ENCODE peak calls at places on chromosomes 1 and 21, in six cellular contexts. One of them, this sample, is unnamed.

GRCh38 chr1:9838946-9839345 is 15.2 kb upstream of the CLSTN1 start:
- DNase-seq in astrocyte: no peak
- DNase-seq in Peyer's patch: no peak
- DNase-seq in heart right ventricle: no peak
- DNase-seq in astrocyte of the cerebellum: no peak
- DNase-seq in mucosa of descending colon: peak
- DNase-seq in this sample: no peak

GRCh38 chr1:88799433-88799832 is 91.9 kb downstream of the GTF2B start:
- DNase-seq in astrocyte: peak
- DNase-seq in Peyer's patch: no peak
- DNase-seq in heart right ventricle: no peak
- DNase-seq in astrocyte of the cerebellum: no peak
- DNase-seq in mucosa of descending colon: no peak
- DNase-seq in this sample: no peak

GRCh38 chr21:41091561-41091960 is 76.4 kb upstream of the BACE2 start:
- DNase-seq in astrocyte: no peak
- DNase-seq in Peyer's patch: no peak
- DNase-seq in heart right ventricle: no peak
- DNase-seq in astrocyte of the cerebellum: no peak
- DNase-seq in mucosa of descending colon: no peak
- DNase-seq in this sample: no peak

GRCh38 chr1:100438789-100439188 is 86.5 kb downstream of the CDC14A start:
- DNase-seq in astrocyte: no peak
- DNase-seq in Peyer's patch: no peak
- DNase-seq in heart right ventricle: no peak
- DNase-seq in astrocyte of the cerebellum: no peak
- DNase-seq in mucosa of descending colon: no peak
- DNase-seq in this sample: no peak

GRCh38 chr1:17235135-17235880 is 13.6 kb upstream of the PADI3 start:
- DNase-seq in astrocyte: no peak
- DNase-seq in Peyer's patch: no peak
- DNase-seq in heart right ventricle: no peak
- DNase-seq in astrocyte of the cerebellum: no peak
- DNase-seq in mucosa of descending colon: peak
- DNase-seq in this sample: no peak

GRCh38 chr1:167121375-167122120 is 27.7 kb downstream of the STYXL2 start:
- DNase-seq in astrocyte: peak
- DNase-seq in Peyer's patch: no peak
- DNase-seq in heart right ventricle: no peak
- DNase-seq in astrocyte of the cerebellum: no peak
- DNase-seq in mucosa of descending colon: peak
- DNase-seq in this sample: no peak

GRCh38 chr1:104195395-104195794 is 445.7 kb downstream of the AMY1C start:
- DNase-seq in astrocyte: no peak
- DNase-seq in Peyer's patch: no peak
- DNase-seq in heart right ventricle: no peak
- DNase-seq in astrocyte of the cerebellum: no peak
- DNase-seq in mucosa of descending colon: no peak
- DNase-seq in this sample: no peak

GRCh38 chr1:59137968-59138367 is 158.9 kb upstream of the FGGY start:
- DNase-seq in astrocyte: no peak
- DNase-seq in Peyer's patch: no peak
- DNase-seq in heart right ventricle: no peak
- DNase-seq in astrocyte of the cerebellum: no peak
- DNase-seq in mucosa of descending colon: no peak
- DNase-seq in this sample: no peak

GRCh38 chr1:210123924-210124589 is 108.5 kb upstream of the SERTAD4 start:
- DNase-seq in astrocyte: peak
- DNase-seq in Peyer's patch: no peak
- DNase-seq in heart right ventricle: no peak
- DNase-seq in astrocyte of the cerebellum: peak
- DNase-seq in mucosa of descending colon: no peak
- DNase-seq in this sample: peak

GRCh38 chr1:117674521-117675400 is 68.9 kb downstream of the TENT5C start:
- DNase-seq in astrocyte: peak
- DNase-seq in Peyer's patch: peak
- DNase-seq in heart right ventricle: no peak
- DNase-seq in astrocyte of the cerebellum: no peak
- DNase-seq in mucosa of descending colon: peak
- DNase-seq in this sample: no peak

GRCh38 chr1:117675907-117676430 is 70.1 kb downstream of the TENT5C start:
- DNase-seq in astrocyte: no peak
- DNase-seq in Peyer's patch: no peak
- DNase-seq in heart right ventricle: no peak
- DNase-seq in astrocyte of the cerebellum: no peak
- DNase-seq in mucosa of descending colon: no peak
- DNase-seq in this sample: no peak

GRCh38 chr1:117679299-117679698 is 73.5 kb downstream of the TENT5C start:
- DNase-seq in astrocyte: no peak
- DNase-seq in Peyer's patch: no peak
- DNase-seq in heart right ventricle: no peak
- DNase-seq in astrocyte of the cerebellum: no peak
- DNase-seq in mucosa of descending colon: no peak
- DNase-seq in this sample: no peak

GRCh38 chr1:117678246-117678977 is 72.6 kb downstream of the TENT5C start:
- DNase-seq in astrocyte: no peak
- DNase-seq in Peyer's patch: no peak
- DNase-seq in heart right ventricle: no peak
- DNase-seq in astrocyte of the cerebellum: no peak
- DNase-seq in mucosa of descending colon: peak
- DNase-seq in this sample: peak

DNA sequence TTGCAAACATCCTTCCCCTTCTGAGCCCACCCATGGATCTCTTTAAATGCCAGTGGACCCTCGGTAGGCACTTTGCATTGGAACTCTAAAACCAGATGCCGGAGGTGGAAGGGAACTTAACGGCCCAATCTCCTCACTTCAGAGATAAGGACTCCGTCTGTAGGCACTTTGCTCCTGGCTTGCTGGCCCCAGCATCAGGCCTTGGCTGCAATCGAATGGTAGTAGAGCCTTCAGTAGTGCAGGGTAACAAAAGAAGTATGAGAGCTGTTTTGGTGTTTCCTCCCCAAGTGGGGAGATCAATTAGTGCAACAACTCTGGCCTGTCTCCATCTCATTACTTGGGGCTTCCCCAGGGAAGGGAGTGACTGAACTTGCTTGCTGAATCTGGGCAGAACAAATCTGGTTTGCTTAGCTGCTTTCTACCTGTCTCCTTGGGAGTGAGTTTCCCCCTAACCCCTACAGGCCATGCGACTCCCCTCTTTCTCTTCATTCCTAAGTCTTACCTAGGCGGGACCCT is 70.8 kb downstream of the TENT5C start:
- DNase-seq in astrocyte: no peak
- DNase-seq in Peyer's patch: no peak
- DNase-seq in heart right ventricle: no peak
- DNase-seq in astrocyte of the cerebellum: no peak
- DNase-seq in mucosa of descending colon: no peak
- DNase-seq in this sample: no peak
- H3K4me3 ChIP-seq in astrocyte: no peak
- H3K4me3 ChIP-seq in Peyer's patch: no peak
- H3K4me3 ChIP-seq in heart right ventricle: no peak
- H3K4me3 ChIP-seq in astrocyte of the cerebellum: no peak
- H3K4me3 ChIP-seq in mucosa of descending colon: no peak
- H3K4me3 ChIP-seq in this sample: no peak

GRCh38 chr1:3909615-3910014 is 9.5 kb upstream of the C1orf174 start:
- DNase-seq in astrocyte: no peak
- DNase-seq in Peyer's patch: no peak
- DNase-seq in heart right ventricle: no peak
- DNase-seq in astrocyte of the cerebellum: no peak
- DNase-seq in mucosa of descending colon: no peak
- DNase-seq in this sample: no peak

GRCh38 chr1:3910049-3910731 is 10.1 kb upstream of the C1orf174 start:
- DNase-seq in astrocyte: no peak
- DNase-seq in Peyer's patch: peak
- DNase-seq in heart right ventricle: no peak
- DNase-seq in astrocyte of the cerebellum: no peak
- DNase-seq in mucosa of descending colon: no peak
- DNase-seq in this sample: no peak

GRCh38 chr1:3911981-3912808 is 12.1 kb upstream of the C1orf174 start:
- DNase-seq in astrocyte: no peak
- DNase-seq in Peyer's patch: no peak
- DNase-seq in heart right ventricle: no peak
- DNase-seq in astrocyte of the cerebellum: no peak
- DNase-seq in mucosa of descending colon: no peak
- DNase-seq in this sample: no peak

GRCh38 chr1:3911521-3911845 is 11.4 kb upstream of the C1orf174 start:
- DNase-seq in astrocyte: no peak
- DNase-seq in Peyer's patch: no peak
- DNase-seq in heart right ventricle: no peak
- DNase-seq in astrocyte of the cerebellum: no peak
- DNase-seq in mucosa of descending colon: no peak
- DNase-seq in this sample: no peak

GRCh38 chr1:3910769-3911520 is 10.9 kb upstream of the C1orf174 start:
- DNase-seq in astrocyte: no peak
- DNase-seq in Peyer's patch: peak
- DNase-seq in heart right ventricle: peak
- DNase-seq in astrocyte of the cerebellum: no peak
- DNase-seq in mucosa of descending colon: peak
- DNase-seq in this sample: peak
- TF ChIP-seq CTCF in astrocyte: peak
- TF ChIP-seq CTCF in Peyer's patch: peak
- TF ChIP-seq CTCF in heart right ventricle: peak
- TF ChIP-seq CTCF in astrocyte of the cerebellum: peak
- TF ChIP-seq CTCF in mucosa of descending colon: peak
- TF ChIP-seq CTCF in this sample: peak

GRCh38 chr1:16013908-16014258 is 4.0 kb downstream of the HSPB7 start:
- DNase-seq in astrocyte: no peak
- DNase-seq in Peyer's patch: no peak
- DNase-seq in heart right ventricle: no peak
- DNase-seq in astrocyte of the cerebellum: no peak
- DNase-seq in mucosa of descending colon: no peak
- DNase-seq in this sample: no peak
- H3K4me3 ChIP-seq in astrocyte: no peak
- H3K4me3 ChIP-seq in Peyer's patch: no peak
- H3K4me3 ChIP-seq in heart right ventricle: peak
- H3K4me3 ChIP-seq in astrocyte of the cerebellum: no peak
- H3K4me3 ChIP-seq in mucosa of descending colon: no peak
- H3K4me3 ChIP-seq in this sample: no peak

GRCh38 chr1:63323866-63324778 is 1.8 kb downstream of the FOXD3 start:
- DNase-seq in astrocyte: no peak
- DNase-seq in Peyer's patch: no peak
- DNase-seq in heart right ventricle: no peak
- DNase-seq in astrocyte of the cerebellum: no peak
- DNase-seq in mucosa of descending colon: peak
- DNase-seq in this sample: no peak

GRCh38 chr1:63322248-63322943 is at the start of gene FOXD3:
- DNase-seq in astrocyte: no peak
- DNase-seq in Peyer's patch: no peak
- DNase-seq in heart right ventricle: peak
- DNase-seq in astrocyte of the cerebellum: no peak
- DNase-seq in mucosa of descending colon: peak
- DNase-seq in this sample: peak

GRCh38 chr1:63321788-63322247 is 549 bp upstream of the FOXD3 start:
- DNase-seq in astrocyte: no peak
- DNase-seq in Peyer's patch: no peak
- DNase-seq in heart right ventricle: no peak
- DNase-seq in astrocyte of the cerebellum: no peak
- DNase-seq in mucosa of descending colon: no peak
- DNase-seq in this sample: no peak

GRCh38 chr1:63324779-63325119 is 2.4 kb downstream of the FOXD3 start:
- DNase-seq in astrocyte: no peak
- DNase-seq in Peyer's patch: no peak
- DNase-seq in heart right ventricle: no peak
- DNase-seq in astrocyte of the cerebellum: no peak
- DNase-seq in mucosa of descending colon: no peak
- DNase-seq in this sample: no peak

GRCh38 chr1:63322944-63323865 is 838 bp downstream of the FOXD3 start:
- DNase-seq in astrocyte: no peak
- DNase-seq in Peyer's patch: no peak
- DNase-seq in heart right ventricle: no peak
- DNase-seq in astrocyte of the cerebellum: no peak
- DNase-seq in mucosa of descending colon: peak
- DNase-seq in this sample: no peak
- TF ChIP-seq CTCF in astrocyte: no peak
- TF ChIP-seq CTCF in Peyer's patch: no peak
- TF ChIP-seq CTCF in heart right ventricle: no peak
- TF ChIP-seq CTCF in astrocyte of the cerebellum: no peak
- TF ChIP-seq CTCF in mucosa of descending colon: no peak
- TF ChIP-seq CTCF in this sample: no peak

GRCh38 chr1:55727010-55727409 is 511.8 kb upstream of the USP24 start:
- DNase-seq in astrocyte: peak
- DNase-seq in Peyer's patch: no peak
- DNase-seq in heart right ventricle: no peak
- DNase-seq in astrocyte of the cerebellum: peak
- DNase-seq in mucosa of descending colon: no peak
- DNase-seq in this sample: peak

GRCh38 chr1:55725378-55725777 is 510.2 kb upstream of the USP24 start:
- DNase-seq in astrocyte: peak
- DNase-seq in Peyer's patch: no peak
- DNase-seq in heart right ventricle: no peak
- DNase-seq in astrocyte of the cerebellum: no peak
- DNase-seq in mucosa of descending colon: no peak
- DNase-seq in this sample: peak

GRCh38 chr1:55723001-55723400 is 507.8 kb upstream of the USP24 start:
- DNase-seq in astrocyte: peak
- DNase-seq in Peyer's patch: no peak
- DNase-seq in heart right ventricle: no peak
- DNase-seq in astrocyte of the cerebellum: no peak
- DNase-seq in mucosa of descending colon: no peak
- DNase-seq in this sample: no peak

GRCh38 chr1:55720243-55720642 is 505.1 kb upstream of the USP24 start:
- DNase-seq in astrocyte: no peak
- DNase-seq in Peyer's patch: no peak
- DNase-seq in heart right ventricle: peak
- DNase-seq in astrocyte of the cerebellum: no peak
- DNase-seq in mucosa of descending colon: peak
- DNase-seq in this sample: peak

DNA sequence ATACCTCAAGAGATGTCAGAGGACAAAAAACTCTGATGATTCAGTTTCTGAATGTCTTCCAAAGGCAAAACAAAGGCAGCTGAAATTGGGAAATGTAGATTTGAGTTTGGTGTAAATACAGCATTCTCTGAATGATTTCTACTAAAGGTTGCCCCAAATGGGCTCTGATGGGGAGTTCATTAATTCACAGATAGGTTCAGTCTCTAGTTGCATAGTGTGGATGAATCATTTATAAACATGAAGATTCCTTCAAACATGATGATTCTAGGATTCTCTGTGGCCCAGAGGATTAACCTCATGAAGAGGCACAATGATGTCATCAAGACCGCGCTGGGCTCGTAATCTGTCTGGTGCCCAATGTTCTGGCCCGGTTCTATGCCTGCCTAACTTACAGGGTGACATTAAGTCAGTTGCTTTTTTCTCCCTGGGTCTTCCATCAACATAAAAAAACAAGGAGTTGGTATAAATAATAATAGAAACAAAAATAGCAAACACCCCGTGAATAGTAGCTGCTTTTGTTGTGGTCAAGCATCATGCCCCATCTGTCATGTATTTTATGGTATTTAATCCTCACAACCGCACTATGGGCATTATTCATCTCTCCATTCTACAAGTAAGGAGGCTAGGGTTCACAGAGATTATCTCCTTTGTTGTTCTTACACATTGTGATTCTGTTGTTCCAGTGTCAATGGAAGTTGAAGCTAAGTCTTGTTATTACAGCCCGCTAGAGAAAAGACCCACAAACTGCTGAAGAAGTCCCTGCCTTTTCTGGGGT is 509.6 kb upstream of the USP24 start:
- DNase-seq in astrocyte: peak
- DNase-seq in Peyer's patch: no peak
- DNase-seq in heart right ventricle: no peak
- DNase-seq in astrocyte of the cerebellum: peak
- DNase-seq in mucosa of descending colon: no peak
- DNase-seq in this sample: peak
- H3K4me3 ChIP-seq in astrocyte: no peak
- H3K4me3 ChIP-seq in Peyer's patch: no peak
- H3K4me3 ChIP-seq in heart right ventricle: no peak
- H3K4me3 ChIP-seq in astrocyte of the cerebellum: no peak
- H3K4me3 ChIP-seq in mucosa of descending colon: no peak
- H3K4me3 ChIP-seq in this sample: no peak

GRCh38 chr1:176466514-176466913 is 3.5 kb downstream of the PAPPA2 start:
- DNase-seq in astrocyte: no peak
- DNase-seq in Peyer's patch: no peak
- DNase-seq in heart right ventricle: no peak
- DNase-seq in astrocyte of the cerebellum: no peak
- DNase-seq in mucosa of descending colon: no peak
- DNase-seq in this sample: no peak
- TF ChIP-seq CTCF in astrocyte: no peak
- TF ChIP-seq CTCF in Peyer's patch: no peak
- TF ChIP-seq CTCF in heart right ventricle: peak
- TF ChIP-seq CTCF in astrocyte of the cerebellum: peak
- TF ChIP-seq CTCF in mucosa of descending colon: no peak
- TF ChIP-seq CTCF in this sample: peak

This sample was measured in fibroblast of villous mesenchyme.